ENCODE peak calls at places on chromosome 6, in four cellular contexts. E, P, Z and J are unnamed samples. For H3K27me3, the result is how much of the 10 kb centered on the place peaks cover.

GRCh38 chr6:90296346-90297123 is at the start of gene BACH2:
- DNase-seq in E (peak), P (peak), Z (peak), J (no peak)

GRCh38 chr6:149452062-149452939 is 32.5 kb downstream of the ZC3H12D start:
- DNase-seq in E (peak), P (no peak), Z (no peak), J (no peak)

GRCh38 chr6:67870321-67870720 is 764.8 kb upstream of the ADGRB3 start:
- DNase-seq in E (no peak), P (no peak), Z (no peak), J (no peak)

GRCh38 chr6:140079328-140079727 is 704.9 kb upstream of the CITED2 start:
- DNase-seq in E (no peak), P (no peak), Z (peak), J (no peak)

GRCh38 chr6:93784794-93785757 is 365.7 kb upstream of the EPHA7 start:
- DNase-seq in E (no peak), P (no peak), Z (no peak), J (peak)

GRCh38 chr6:101439790-101440189 is 46.3 kb downstream of the GRIK2 start:
- DNase-seq in E (no peak), P (no peak), Z (no peak), J (no peak)

GRCh38 chr6:116279232-116280160 is at the start of gene TSPYL1:
- DNase-seq in E (peak), P (peak), Z (peak), J (peak)

GRCh38 chr6:19866900-19867627 is 29.9 kb downstream of the ID4 start:
- DNase-seq in E (no peak), P (no peak), Z (no peak), J (peak)

GRCh38 chr6:104940881-104941693 is 15.8 kb upstream of the LIN28B start:
- DNase-seq in E (peak), P (peak), Z (peak), J (no peak)

GRCh38 chr6:15317934-15318902 is 72.3 kb downstream of the JARID2 start:
- DNase-seq in E (no peak), P (no peak), Z (no peak), J (no peak)

GRCh38 chr6:127366281-127367022 is 23.0 kb upstream of the ECHDC1 start:
- DNase-seq in E (no peak), P (no peak), Z (no peak), J (peak)

GRCh38 chr6:44122821-44123220 is 4.4 kb downstream of the MRPL14 start:
- DNase-seq in E (no peak), P (no peak), Z (no peak), J (no peak)

GRCh38 chr6:46091080-46091478 is 38.7 kb upstream of the ENPP4 start:
- DNase-seq in E (no peak), P (no peak), Z (no peak), J (no peak)
- H3K4me3 ChIP-seq in E (no peak), P (no peak), Z (no peak), J (no peak)

GRCh38 chr6:17280552-17281090 is 540 bp upstream of the RBM24 start:
- DNase-seq in E (peak), P (no peak), Z (peak), J (no peak)

GRCh38 chr6:17281497-17282481 is 628 bp downstream of the RBM24 start:
- DNase-seq in E (no peak), P (no peak), Z (peak), J (no peak)

GRCh38 chr6:17283074-17283473 is 1.9 kb downstream of the RBM24 start:
- DNase-seq in E (no peak), P (no peak), Z (no peak), J (no peak)

GRCh38 chr6:17280138-17280537 is 1.0 kb upstream of the RBM24 start:
- DNase-seq in E (no peak), P (no peak), Z (no peak), J (no peak)

DNA sequence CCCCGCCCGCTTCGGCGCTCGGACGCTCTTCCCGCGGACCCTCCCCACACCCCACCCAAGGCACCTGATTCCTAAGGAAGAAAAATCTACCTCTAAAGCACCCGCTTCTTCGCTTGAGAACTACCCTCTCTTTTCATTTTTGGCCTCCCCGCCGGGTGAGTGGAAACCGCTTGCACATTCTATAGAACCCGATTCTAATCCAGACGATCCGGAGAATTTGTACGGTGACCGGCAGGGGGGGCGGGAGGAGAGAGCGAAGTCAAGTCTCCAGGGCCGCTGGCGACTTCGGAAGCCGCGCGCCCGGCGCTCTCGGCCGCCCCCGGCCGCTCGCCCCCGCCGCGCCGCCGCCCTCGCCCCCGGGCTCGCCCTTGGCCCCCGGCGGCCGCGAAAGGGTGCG is at the start of gene RBM24:
- DNase-seq in E (no peak), P (no peak), Z (peak), J (no peak)
- TF ChIP-seq CTCF in E (no peak), P (no peak), Z (no peak), J (peak)

GRCh38 chr6:87941556-87942358 is 105.9 kb upstream of the SPACA1 start:
- DNase-seq in E (no peak), P (no peak), Z (no peak), J (no peak)
- H3K27me3 ChIP-seq in E (under half), P (under half), Z (under half), J (under half)

DNA sequence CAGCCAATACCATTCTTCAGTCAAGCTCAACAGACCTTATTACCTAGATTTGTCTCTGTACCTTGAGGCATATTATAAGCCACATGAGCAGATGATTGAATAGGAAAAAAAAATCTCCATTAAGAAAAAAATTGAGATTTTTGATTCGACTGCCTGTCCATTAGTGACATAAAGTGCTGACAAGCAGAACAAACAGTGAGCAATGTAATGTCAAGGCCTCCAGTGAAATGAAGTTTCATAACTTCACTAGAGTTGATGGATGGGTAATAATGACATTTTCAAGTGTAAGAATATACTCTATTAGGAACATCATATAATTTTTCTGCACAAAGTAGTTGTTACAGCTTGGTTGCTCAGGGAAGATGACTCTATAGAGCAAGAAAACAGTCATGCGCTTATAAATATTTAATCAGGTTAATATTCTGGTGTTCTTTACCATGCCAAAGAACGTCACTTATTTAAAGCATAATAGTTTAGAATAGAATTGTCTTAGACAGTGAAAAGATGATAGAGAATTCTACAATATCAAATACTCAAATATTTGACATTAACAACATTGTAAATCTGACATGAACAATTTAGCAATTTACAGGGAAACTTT is 783.7 kb downstream of the EPHA7 start:
- DNase-seq in E (no peak), P (no peak), Z (no peak), J (no peak)
- H3K4me3 ChIP-seq in E (no peak), P (no peak), Z (no peak), J (no peak)

DNA sequence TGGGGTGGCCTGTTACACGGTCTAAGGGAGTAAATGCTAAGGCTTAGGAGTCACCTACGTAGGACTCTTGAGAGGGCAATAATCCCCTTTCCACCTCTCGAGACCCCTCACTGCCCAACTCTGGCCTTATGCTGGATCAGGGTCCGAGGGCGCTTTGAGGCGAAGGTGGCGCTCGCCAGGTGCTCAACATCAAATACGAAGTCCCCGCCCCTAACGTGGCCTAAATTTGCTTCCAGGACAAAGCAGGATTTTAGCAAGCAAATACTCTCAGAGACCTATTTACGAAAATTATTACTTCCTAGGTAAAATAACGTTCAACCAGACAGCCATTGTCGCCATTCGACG is 420 bp upstream of the TRIM26 start:
- DNase-seq in E (no peak), P (no peak), Z (no peak), J (no peak)
- TF ChIP-seq CTCF in E (no peak), P (no peak), Z (no peak), J (no peak)